ENCODE peak calls at places on chromosomes 13 and 19, in six cellular contexts. T is left ventricle myocardium inferior, L is HFF-Myc, H is esophagus squamous epithelium, I is sigmoid colon, W is H7. P is an unnamed sample.

GRCh38 chr13:48600374-48601364 is 53.1 kb upstream of the CYSLTR2 start:
- DNase-seq in T (no peak), L (peak), H (no peak), I (no peak), W (no peak), P (peak)

GRCh38 chr19:36258028-36258875 is 43.3 kb downstream of the ZNF146 start:
- DNase-seq in T (no peak), L (no peak), H (no peak), I (no peak), W (no peak), P (no peak)

GRCh38 chr19:17580470-17581000 is 25.1 kb downstream of the COLGALT1 start:
- DNase-seq in T (no peak), L (no peak), H (no peak), I (no peak), W (peak), P (no peak)

GRCh38 chr13:30744686-30745085 is 9.3 kb downstream of the ALOX5AP start:
- DNase-seq in T (no peak), L (no peak), H (no peak), I (no peak), W (no peak), P (no peak)

GRCh38 chr13:33352520-33352919 is 67.0 kb upstream of the STARD13 start:
- DNase-seq in T (no peak), L (no peak), H (no peak), I (no peak), W (no peak), P (no peak)

GRCh38 chr19:13764821-13765394 is 586 bp downstream of the MRI1 start:
- DNase-seq in T (peak), L (no peak), H (no peak), I (no peak), W (peak), P (no peak)

GRCh38 chr13:55266644-55267043 is 1874.1 kb upstream of the PRR20A start:
- DNase-seq in T (no peak), L (no peak), H (no peak), I (no peak), W (peak), P (no peak)

GRCh38 chr19:49142866-49143335 is 12.3 kb downstream of the HRC start:
- DNase-seq in T (peak), L (no peak), H (no peak), I (peak), W (peak), P (peak)

GRCh38 chr19:39264306-39265290 is 3.6 kb upstream of the IFNL2 start:
- DNase-seq in T (no peak), L (no peak), H (no peak), I (no peak), W (peak), P (no peak)

GRCh38 chr19:29941828-29942403 is at the start of gene URI1:
- DNase-seq in T (peak), L (peak), H (peak), I (peak), W (peak), P (peak)

GRCh38 chr13:109517516-109517915 is 268.9 kb downstream of the IRS2 start:
- DNase-seq in T (no peak), L (no peak), H (no peak), I (no peak), W (no peak), P (no peak)

GRCh38 chr13:23450340-23451046 is 17.0 kb upstream of the SACS start:
- DNase-seq in T (no peak), L (no peak), H (no peak), I (no peak), W (no peak), P (no peak)

GRCh38 chr19:3585301-3586123 is at the start of gene GIPC3:
- DNase-seq in T (no peak), L (no peak), H (no peak), I (no peak), W (peak), P (no peak)

GRCh38 chr19:48400018-48400742 is 6.7 kb downstream of the GRIN2D start:
- DNase-seq in T (peak), L (no peak), H (no peak), I (peak), W (peak), P (peak)

GRCh38 chr13:100214886-100215285 is 126.0 kb downstream of the PCCA start:
- DNase-seq in T (no peak), L (peak), H (no peak), I (no peak), W (no peak), P (no peak)

GRCh38 chr13:70630247-70630646 is 522.0 kb upstream of the KLHL1 start:
- DNase-seq in T (no peak), L (no peak), H (no peak), I (no peak), W (peak), P (no peak)

GRCh38 chr19:40693896-40694295 is 3.4 kb upstream of the NUMBL start:
- DNase-seq in T (no peak), L (no peak), H (no peak), I (no peak), W (no peak), P (no peak)

GRCh38 chr19:58569191-58569942 is 3.8 kb downstream of the MZF1 start:
- DNase-seq in T (no peak), L (no peak), H (no peak), I (peak), W (no peak), P (no peak)

GRCh38 chr13:68666774-68667397 is 1436.8 kb upstream of the PCDH9 start:
- DNase-seq in T (no peak), L (no peak), H (no peak), I (no peak), W (no peak), P (no peak)

GRCh38 chr19:41753159-41753558 is 2.2 kb upstream of the CEACAM6 start:
- DNase-seq in T (peak), L (no peak), H (no peak), I (no peak), W (peak), P (peak)

GRCh38 chr13:31009166-31009565 is 76.7 kb downstream of the TEX26 start:
- DNase-seq in T (no peak), L (no peak), H (no peak), I (no peak), W (no peak), P (no peak)

GRCh38 chr13:30120133-30120822 is 187.1 kb downstream of the KATNAL1 start:
- DNase-seq in T (no peak), L (no peak), H (no peak), I (no peak), W (no peak), P (no peak)

GRCh38 chr19:17947815-17948473 is 15.1 kb downstream of the CCDC124 start:
- DNase-seq in T (peak), L (peak), H (peak), I (peak), W (peak), P (peak)

GRCh38 chr13:24040835-24041234 is 119.7 kb upstream of the SPATA13 start:
- DNase-seq in T (no peak), L (no peak), H (no peak), I (no peak), W (peak), P (no peak)

GRCh38 chr19:55549500-55550320 is 4.4 kb upstream of the SBK3 start:
- DNase-seq in T (no peak), L (no peak), H (no peak), I (no peak), W (peak), P (peak)

GRCh38 chr19:6455924-6456323 is 3.7 kb downstream of the SLC25A23 start:
- DNase-seq in T (no peak), L (no peak), H (no peak), I (no peak), W (no peak), P (no peak)

GRCh38 chr13:113901642-113902041 is 37.8 kb upstream of the GAS6 start:
- DNase-seq in T (no peak), L (no peak), H (no peak), I (no peak), W (no peak), P (no peak)

GRCh38 chr13:110305544-110305943 is 1.4 kb downstream of the COL4A1 start:
- DNase-seq in T (no peak), L (no peak), H (no peak), I (no peak), W (no peak), P (no peak)

GRCh38 chr13:106917024-106917491 is 349.1 kb upstream of the ARGLU1 start:
- DNase-seq in T (peak), L (no peak), H (no peak), I (no peak), W (peak), P (no peak)
- H3K4me3 ChIP-seq in T (peak), L (no peak), H (peak), I (peak), W (peak), P (no peak)

GRCh38 chr19:51903192-51903591 is 1.6 kb downstream of the ZNF649 start:
- DNase-seq in T (no peak), L (no peak), H (no peak), I (no peak), W (peak), P (no peak)
- H3K4me3 ChIP-seq in T (peak), L (peak), H (no peak), I (peak), W (peak), P (no peak)

GRCh38 chr19:28546148-28546685 is 666.7 kb downstream of the UQCRFS1 start:
- DNase-seq in T (no peak), L (no peak), H (no peak), I (no peak), W (no peak), P (no peak)
- H3K4me3 ChIP-seq in T (no peak), L (no peak), H (no peak), I (no peak), W (no peak), P (no peak)

DNA sequence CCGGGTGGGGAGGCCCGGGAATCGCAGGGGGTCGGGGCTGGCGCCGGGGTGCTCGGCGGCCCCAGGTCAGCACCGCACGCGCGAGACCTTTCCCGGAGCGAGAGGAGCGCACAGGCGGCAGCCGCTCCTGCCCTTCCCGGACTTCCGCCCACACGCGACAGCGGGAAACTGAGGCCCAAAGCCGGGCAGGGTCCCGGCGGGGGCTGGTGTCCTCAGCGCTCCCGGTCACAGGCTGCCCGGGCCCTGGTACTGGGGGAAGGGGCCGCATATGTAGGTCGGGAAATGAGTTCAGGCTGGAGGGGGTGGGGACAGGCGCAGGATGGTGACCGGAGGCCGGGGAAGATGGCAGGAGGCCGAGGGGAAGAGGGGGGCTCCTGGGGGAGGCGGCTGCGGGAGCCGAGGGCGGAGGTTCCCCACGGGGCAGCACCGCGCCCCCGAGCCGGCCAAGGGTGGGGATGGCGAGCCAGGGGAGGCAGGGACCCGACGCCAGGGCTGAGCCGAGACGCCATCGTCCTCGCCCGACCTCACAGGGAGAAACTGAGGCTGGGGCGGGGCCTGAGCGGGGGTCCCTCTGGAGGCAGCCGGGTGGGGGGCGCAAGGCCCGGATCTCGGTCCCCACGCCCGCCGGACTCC is 662 bp downstream of the CBARP start:
- DNase-seq in T (no peak), L (no peak), H (no peak), I (peak), W (peak), P (no peak)
- H3K4me3 ChIP-seq in T (peak), L (peak), H (peak), I (peak), W (peak), P (peak)

DNA sequence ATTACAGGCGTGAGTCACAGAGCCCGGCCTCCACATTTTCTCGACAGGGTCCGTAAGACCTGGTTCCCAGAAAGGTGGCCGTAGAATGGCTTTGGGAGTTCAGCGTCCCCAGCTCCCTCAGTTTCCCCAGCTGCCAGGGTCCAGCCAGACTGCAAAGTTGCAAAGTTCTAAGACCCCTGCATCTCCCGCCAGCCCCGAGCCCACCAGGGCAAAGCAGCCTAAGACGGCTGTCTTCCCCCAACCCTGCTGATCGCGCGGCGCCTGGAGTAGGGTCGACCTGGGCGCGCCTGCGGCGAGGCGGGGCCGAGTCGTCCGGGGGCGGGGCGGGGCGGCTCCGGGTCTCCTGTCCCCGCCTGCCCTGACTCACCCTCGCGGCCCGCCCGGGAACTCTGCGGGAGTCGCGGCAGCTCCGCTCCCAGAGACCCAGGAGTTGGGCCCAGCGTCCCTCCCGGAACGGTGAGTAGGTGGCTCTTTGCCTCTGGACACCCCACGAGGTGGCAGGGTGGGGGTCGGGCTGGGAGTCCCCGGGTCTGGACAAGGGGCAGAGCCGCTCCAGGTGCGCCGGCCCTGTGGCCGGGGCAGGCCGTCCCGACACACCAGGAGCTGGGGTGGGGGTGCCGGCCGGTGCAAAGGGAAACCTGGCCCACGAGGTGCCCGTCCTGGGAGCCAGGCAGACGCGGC is at the start of gene LRRC8E:
- DNase-seq in T (no peak), L (no peak), H (no peak), I (no peak), W (peak), P (peak)
- H3K4me3 ChIP-seq in T (peak), L (peak), H (peak), I (peak), W (peak), P (peak)

P was measured in MG63.